ENCODE peak calls at places on chromosomes 7 and 10, in seven cellular contexts. One of them, this sample, is unnamed.
A peak's percentile ranks its signal among the peaks of the same experiment; 100 is the strongest.

GRCh38 chr7:69683002-69683401 is 84.7 kb downstream of the AUTS2 start:
- DNase-seq in fibroblast of lung: no peak
- DNase-seq in cardiac muscle cell: no peak
- DNase-seq in iPS DF 6.9: no peak
- DNase-seq in upper lobe of right lung: no peak
- DNase-seq in H9: peak; percentile 46
- DNase-seq in heart left ventricle: no peak
- DNase-seq in this sample: no peak

GRCh38 chr10:35387768-35388167 is 51.5 kb downstream of the CCNY start:
- DNase-seq in fibroblast of lung: peak; percentile 80
- DNase-seq in cardiac muscle cell: no peak
- DNase-seq in iPS DF 6.9: no peak
- DNase-seq in upper lobe of right lung: no peak
- DNase-seq in H9: no peak
- DNase-seq in heart left ventricle: no peak
- DNase-seq in this sample: no peak

GRCh38 chr10:83603708-83604107 is 535.6 kb upstream of the GHITM start:
- DNase-seq in fibroblast of lung: peak; percentile 90
- DNase-seq in cardiac muscle cell: no peak
- DNase-seq in iPS DF 6.9: no peak
- DNase-seq in upper lobe of right lung: no peak
- DNase-seq in H9: no peak
- DNase-seq in heart left ventricle: no peak
- DNase-seq in this sample: no peak

GRCh38 chr10:60572511-60573194 is 183.0 kb upstream of the ANK3 start:
- DNase-seq in fibroblast of lung: peak; percentile 85
- DNase-seq in cardiac muscle cell: peak; percentile 85
- DNase-seq in iPS DF 6.9: peak; percentile 37
- DNase-seq in upper lobe of right lung: no peak
- DNase-seq in H9: peak; percentile 57
- DNase-seq in heart left ventricle: no peak
- DNase-seq in this sample: no peak

GRCh38 chr10:111439034-111439842 is 362.4 kb downstream of the ADRA2A start:
- DNase-seq in fibroblast of lung: no peak
- DNase-seq in cardiac muscle cell: no peak
- DNase-seq in iPS DF 6.9: no peak
- DNase-seq in upper lobe of right lung: no peak
- DNase-seq in H9: no peak
- DNase-seq in heart left ventricle: no peak
- DNase-seq in this sample: peak; percentile 64

GRCh38 chr10:90589825-90590224 is 268.0 kb downstream of the HTR7 start:
- DNase-seq in fibroblast of lung: no peak
- DNase-seq in cardiac muscle cell: no peak
- DNase-seq in iPS DF 6.9: no peak
- DNase-seq in upper lobe of right lung: no peak
- DNase-seq in H9: no peak
- DNase-seq in heart left ventricle: no peak
- DNase-seq in this sample: no peak

GRCh38 chr10:54284526-54285193 is 516.4 kb downstream of the PCDH15 start:
- DNase-seq in fibroblast of lung: peak; percentile 59
- DNase-seq in cardiac muscle cell: no peak
- DNase-seq in iPS DF 6.9: no peak
- DNase-seq in upper lobe of right lung: no peak
- DNase-seq in H9: no peak
- DNase-seq in heart left ventricle: no peak
- DNase-seq in this sample: no peak

GRCh38 chr10:70987396-70988130 is 99.2 kb upstream of the PCBD1 start:
- DNase-seq in fibroblast of lung: no peak
- DNase-seq in cardiac muscle cell: no peak
- DNase-seq in iPS DF 6.9: no peak
- DNase-seq in upper lobe of right lung: no peak
- DNase-seq in H9: no peak
- DNase-seq in heart left ventricle: no peak
- DNase-seq in this sample: no peak

GRCh38 chr7:66522518-66522917 is 106.2 kb upstream of the KCTD7 start:
- DNase-seq in fibroblast of lung: no peak
- DNase-seq in cardiac muscle cell: no peak
- DNase-seq in iPS DF 6.9: no peak
- DNase-seq in upper lobe of right lung: no peak
- DNase-seq in H9: no peak
- DNase-seq in heart left ventricle: no peak
- DNase-seq in this sample: no peak

GRCh38 chr7:129471402-129471827 is 30.9 kb upstream of the SMKR1 start:
- DNase-seq in fibroblast of lung: no peak
- DNase-seq in cardiac muscle cell: no peak
- DNase-seq in iPS DF 6.9: no peak
- DNase-seq in upper lobe of right lung: no peak
- DNase-seq in H9: no peak
- DNase-seq in heart left ventricle: no peak
- DNase-seq in this sample: no peak

DNA sequence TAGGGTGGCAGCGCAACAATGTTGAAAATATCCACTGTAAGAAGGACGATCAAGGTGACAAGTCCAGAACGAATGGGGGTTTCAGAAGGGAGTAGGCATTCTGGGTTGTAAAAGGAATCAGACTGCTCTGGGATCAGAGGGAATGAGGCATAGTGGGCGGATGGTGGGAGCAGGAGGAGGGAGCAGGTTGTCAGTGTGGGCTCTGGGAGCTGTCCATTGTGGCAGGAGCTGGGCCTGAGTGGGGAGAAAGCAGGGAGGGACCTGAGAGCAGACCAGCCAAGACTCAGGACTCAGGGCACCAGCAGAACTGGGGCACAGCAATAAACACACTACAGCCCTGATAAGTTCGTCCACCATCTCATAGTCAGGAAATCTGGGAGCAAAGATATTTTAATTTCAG is 292.6 kb upstream of the MKI67 start:
- DNase-seq in fibroblast of lung: no peak
- DNase-seq in cardiac muscle cell: peak; percentile 54
- DNase-seq in iPS DF 6.9: no peak
- DNase-seq in upper lobe of right lung: no peak
- DNase-seq in H9: no peak
- DNase-seq in heart left ventricle: no peak
- DNase-seq in this sample: no peak
- H3K27me3 ChIP-seq in fibroblast of lung: no peaks in the 10 kb centered on the region
- H3K27me3 ChIP-seq in cardiac muscle cell: no peaks in the 10 kb centered on the region
- H3K27me3 ChIP-seq in iPS DF 6.9: no peaks in the 10 kb centered on the region
- H3K27me3 ChIP-seq in upper lobe of right lung: no peaks in the 10 kb centered on the region
- H3K27me3 ChIP-seq in H9: no peaks in the 10 kb centered on the region
- H3K27me3 ChIP-seq in heart left ventricle: peaks cover 19% of the 10 kb centered on the region
- H3K27me3 ChIP-seq in this sample: no peaks in the 10 kb centered on the region

DNA sequence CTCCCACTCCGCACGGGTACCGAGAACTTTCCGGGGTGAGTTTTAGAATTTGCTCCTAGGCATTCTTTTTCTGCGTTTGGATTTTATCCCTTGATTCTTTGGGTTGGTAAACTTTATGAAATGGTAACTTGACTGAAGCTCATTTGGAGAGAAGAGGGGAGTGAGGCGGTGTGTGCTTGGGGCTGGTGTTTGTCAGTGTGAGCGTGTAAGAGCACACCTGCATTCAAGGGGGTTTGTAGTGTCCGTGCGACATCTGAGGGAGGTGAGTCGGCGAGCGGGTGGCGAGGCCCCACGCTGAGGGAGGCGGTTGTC is 2.4 kb upstream of the ZNF503 start:
- DNase-seq in fibroblast of lung: no peak
- DNase-seq in cardiac muscle cell: no peak
- DNase-seq in iPS DF 6.9: no peak
- DNase-seq in upper lobe of right lung: no peak
- DNase-seq in H9: no peak
- DNase-seq in heart left ventricle: no peak
- DNase-seq in this sample: no peak
- H3K27me3 ChIP-seq in fibroblast of lung: no peaks in the 10 kb centered on the region
- H3K27me3 ChIP-seq in cardiac muscle cell: peaks cover 29% of the 10 kb centered on the region
- H3K27me3 ChIP-seq in iPS DF 6.9: peaks cover 77% of the 10 kb centered on the region
- H3K27me3 ChIP-seq in upper lobe of right lung: peaks cover 7% of the 10 kb centered on the region
- H3K27me3 ChIP-seq in H9: peaks cover 78% of the 10 kb centered on the region
- H3K27me3 ChIP-seq in heart left ventricle: no peaks in the 10 kb centered on the region
- H3K27me3 ChIP-seq in this sample: no peaks in the 10 kb centered on the region

GRCh38 chr7:101522021-101522420 is 107.1 kb downstream of the MYL10 start:
- DNase-seq in fibroblast of lung: no peak
- DNase-seq in cardiac muscle cell: no peak
- DNase-seq in iPS DF 6.9: no peak
- DNase-seq in upper lobe of right lung: no peak
- DNase-seq in H9: no peak
- DNase-seq in heart left ventricle: no peak
- DNase-seq in this sample: no peak

GRCh38 chr7:101518348-101518747 is 110.7 kb downstream of the MYL10 start:
- DNase-seq in fibroblast of lung: peak; percentile 42
- DNase-seq in cardiac muscle cell: no peak
- DNase-seq in iPS DF 6.9: no peak
- DNase-seq in upper lobe of right lung: no peak
- DNase-seq in H9: no peak
- DNase-seq in heart left ventricle: no peak
- DNase-seq in this sample: no peak

GRCh38 chr7:101517304-101517703 is 111.8 kb downstream of the MYL10 start:
- DNase-seq in fibroblast of lung: no peak
- DNase-seq in cardiac muscle cell: no peak
- DNase-seq in iPS DF 6.9: no peak
- DNase-seq in upper lobe of right lung: no peak
- DNase-seq in H9: no peak
- DNase-seq in heart left ventricle: no peak
- DNase-seq in this sample: no peak

GRCh38 chr7:101521430-101521925 is 107.6 kb downstream of the MYL10 start:
- DNase-seq in fibroblast of lung: no peak
- DNase-seq in cardiac muscle cell: no peak
- DNase-seq in iPS DF 6.9: no peak
- DNase-seq in upper lobe of right lung: no peak
- DNase-seq in H9: no peak
- DNase-seq in heart left ventricle: no peak
- DNase-seq in this sample: no peak

GRCh38 chr7:101519324-101520017 is 109.6 kb downstream of the MYL10 start:
- DNase-seq in fibroblast of lung: peak; percentile 66
- DNase-seq in cardiac muscle cell: no peak
- DNase-seq in iPS DF 6.9: no peak
- DNase-seq in upper lobe of right lung: no peak
- DNase-seq in H9: no peak
- DNase-seq in heart left ventricle: no peak
- DNase-seq in this sample: no peak
- H3K27me3 ChIP-seq in fibroblast of lung: peaks cover 2% of the 10 kb centered on the region
- H3K27me3 ChIP-seq in cardiac muscle cell: no peaks in the 10 kb centered on the region
- H3K27me3 ChIP-seq in iPS DF 6.9: no peaks in the 10 kb centered on the region
- H3K27me3 ChIP-seq in upper lobe of right lung: peaks cover 8% of the 10 kb centered on the region
- H3K27me3 ChIP-seq in H9: no peaks in the 10 kb centered on the region
- H3K27me3 ChIP-seq in heart left ventricle: peaks cover 10% of the 10 kb centered on the region
- H3K27me3 ChIP-seq in this sample: no peaks in the 10 kb centered on the region

GRCh38 chr7:155386608-155387007 is 71.3 kb upstream of the EN2 start:
- DNase-seq in fibroblast of lung: no peak
- DNase-seq in cardiac muscle cell: no peak
- DNase-seq in iPS DF 6.9: no peak
- DNase-seq in upper lobe of right lung: no peak
- DNase-seq in H9: no peak
- DNase-seq in heart left ventricle: no peak
- DNase-seq in this sample: no peak
- H3K27me3 ChIP-seq in fibroblast of lung: peaks cover 19% of the 10 kb centered on the region
- H3K27me3 ChIP-seq in cardiac muscle cell: peaks cover 99% of the 10 kb centered on the region
- H3K27me3 ChIP-seq in iPS DF 6.9: peaks cover 34% of the 10 kb centered on the region
- H3K27me3 ChIP-seq in upper lobe of right lung: peaks cover 68% of the 10 kb centered on the region
- H3K27me3 ChIP-seq in H9: peaks cover 32% of the 10 kb centered on the region
- H3K27me3 ChIP-seq in heart left ventricle: peaks cover 80% of the 10 kb centered on the region
- H3K27me3 ChIP-seq in this sample: peaks cover 93% of the 10 kb centered on the region

GRCh38 chr7:20790273-20790842 is 3.7 kb upstream of the SP8 start:
- DNase-seq in fibroblast of lung: no peak
- DNase-seq in cardiac muscle cell: no peak
- DNase-seq in iPS DF 6.9: no peak
- DNase-seq in upper lobe of right lung: no peak
- DNase-seq in H9: no peak
- DNase-seq in heart left ventricle: no peak
- DNase-seq in this sample: no peak
- H3K27me3 ChIP-seq in fibroblast of lung: peaks cover 43% of the 10 kb centered on the region
- H3K27me3 ChIP-seq in cardiac muscle cell: peaks cover 100% of the 10 kb centered on the region
- H3K27me3 ChIP-seq in iPS DF 6.9: peaks cover 37% of the 10 kb centered on the region
- H3K27me3 ChIP-seq in upper lobe of right lung: peaks cover 99% of the 10 kb centered on the region
- H3K27me3 ChIP-seq in H9: peaks cover 46% of the 10 kb centered on the region
- H3K27me3 ChIP-seq in heart left ventricle: peaks cover 100% of the 10 kb centered on the region
- H3K27me3 ChIP-seq in this sample: peaks cover 92% of the 10 kb centered on the region

DNA sequence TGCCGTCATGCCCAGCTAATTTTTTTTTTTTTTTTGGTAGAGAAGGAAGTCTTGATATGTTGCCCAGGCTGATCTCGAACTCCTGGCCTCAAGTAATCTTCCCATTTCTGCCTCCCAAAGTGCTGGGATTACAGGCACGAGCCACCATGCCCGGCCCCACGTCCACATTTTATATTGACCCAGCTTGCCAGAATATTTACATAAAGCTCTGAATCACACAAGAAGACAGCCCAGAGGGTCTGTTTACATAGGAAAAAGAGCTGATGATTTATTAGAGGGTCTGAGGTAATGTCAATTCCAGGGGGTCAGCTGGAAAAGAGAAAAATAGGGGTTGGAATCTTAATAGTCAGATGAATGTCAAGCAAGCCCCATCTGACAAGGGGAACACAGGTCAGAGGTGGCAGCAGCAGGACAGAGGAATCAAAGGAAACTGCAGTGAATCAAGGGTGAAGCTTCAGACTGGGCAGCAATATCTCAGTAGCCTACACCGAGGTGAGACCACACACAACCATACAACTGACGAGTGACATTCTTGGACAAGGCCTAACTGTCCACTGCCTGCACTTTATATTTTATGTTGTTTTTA is 15.8 kb upstream of the SLF2 start:
- DNase-seq in fibroblast of lung: no peak
- DNase-seq in cardiac muscle cell: no peak
- DNase-seq in iPS DF 6.9: no peak
- DNase-seq in upper lobe of right lung: no peak
- DNase-seq in H9: no peak
- DNase-seq in heart left ventricle: no peak
- DNase-seq in this sample: peak; percentile 42
- H3K27me3 ChIP-seq in fibroblast of lung: no peaks in the 10 kb centered on the region
- H3K27me3 ChIP-seq in cardiac muscle cell: peaks cover 3% of the 10 kb centered on the region
- H3K27me3 ChIP-seq in iPS DF 6.9: no peaks in the 10 kb centered on the region
- H3K27me3 ChIP-seq in upper lobe of right lung: peaks cover 18% of the 10 kb centered on the region
- H3K27me3 ChIP-seq in H9: no peaks in the 10 kb centered on the region
- H3K27me3 ChIP-seq in heart left ventricle: peaks cover 25% of the 10 kb centered on the region
- H3K27me3 ChIP-seq in this sample: no peaks in the 10 kb centered on the region

GRCh38 chr10:116996994-116997393 is 8.0 kb downstream of the SHTN1 start:
- DNase-seq in fibroblast of lung: no peak
- DNase-seq in cardiac muscle cell: no peak
- DNase-seq in iPS DF 6.9: no peak
- DNase-seq in upper lobe of right lung: no peak
- DNase-seq in H9: no peak
- DNase-seq in heart left ventricle: no peak
- DNase-seq in this sample: no peak
- H3K27me3 ChIP-seq in fibroblast of lung: no peaks in the 10 kb centered on the region
- H3K27me3 ChIP-seq in cardiac muscle cell: no peaks in the 10 kb centered on the region
- H3K27me3 ChIP-seq in iPS DF 6.9: no peaks in the 10 kb centered on the region
- H3K27me3 ChIP-seq in upper lobe of right lung: no peaks in the 10 kb centered on the region
- H3K27me3 ChIP-seq in H9: no peaks in the 10 kb centered on the region
- H3K27me3 ChIP-seq in heart left ventricle: no peaks in the 10 kb centered on the region
- H3K27me3 ChIP-seq in this sample: no peaks in the 10 kb centered on the region

This sample was measured in WERI-Rb-1.